ENCODE peak calls at places on chromosomes 11 and 22, in five cellular contexts. J is fibroblast of lung, E is adrenal gland, F is SK-N-SH, O is transverse colon. T is an unnamed sample. For H3K36me3 and H3K27me3, the result is how much of the 10 kb centered on the place peaks cover.

GRCh38 chr11:9678576-9678975 is 14.7 kb downstream of the SWAP70 start:
- DNase-seq in E (no peak), O (no peak), F (no peak), J (no peak), T (no peak)

GRCh38 chr22:42294034-42294985 is 23.9 kb upstream of the TCF20 start:
- DNase-seq in O (peak), E (peak), J (peak), F (no peak), T (no peak)

GRCh38 chr22:27213766-27214581 is 556.6 kb downstream of the MIAT start:
- DNase-seq in F (no peak), O (peak), J (peak), E (no peak), T (no peak)

GRCh38 chr11:108498046-108498815 is at the start of gene POGLUT3:
- DNase-seq in O (peak), E (peak), J (peak), F (peak), T (no peak)

GRCh38 chr22:26669060-26669481 is 11.7 kb downstream of the MIAT start:
- DNase-seq in J (no peak), F (peak), E (no peak), O (peak), T (peak)

GRCh38 chr11:72753341-72754148 is 1.3 kb upstream of the ARAP1 start:
- DNase-seq in E (no peak), F (no peak), J (no peak), O (no peak), T (no peak)

GRCh38 chr11:131880279-131880678 is 509.9 kb downstream of the NTM start:
- DNase-seq in E (no peak), F (no peak), O (no peak), J (no peak), T (no peak)

GRCh38 chr11:7143908-7144307 is 55.1 kb downstream of the RBMXL2 start:
- DNase-seq in E (no peak), F (no peak), O (no peak), J (no peak), T (no peak)

GRCh38 chr11:107018274-107018901 is at the start of gene GUCY1A2:
- DNase-seq in O (no peak), E (peak), J (peak), F (peak), T (no peak)

GRCh38 chr11:65559951-65560537 is 1.9 kb upstream of the LTBP3 start:
- DNase-seq in E (no peak), J (peak), O (peak), F (no peak), T (no peak)

GRCh38 chr11:126871792-126872191 is 128.8 kb downstream of the KIRREL3 start:
- DNase-seq in J (no peak), E (no peak), O (no peak), F (no peak), T (no peak)

GRCh38 chr11:25734592-25735211 is 597.2 kb upstream of the ANO3 start:
- DNase-seq in F (peak), O (no peak), J (peak), E (no peak), T (peak)

GRCh38 chr11:125429174-125429707 is 66.8 kb downstream of the FEZ1 start:
- DNase-seq in O (peak), F (peak), J (peak), E (peak), T (no peak)

GRCh38 chr11:110196241-110196754 is 100.1 kb downstream of the RDX start:
- DNase-seq in F (no peak), O (peak), E (no peak), J (peak), T (no peak)

GRCh38 chr11:100892886-100893285 is 205.8 kb downstream of the ARHGAP42 start:
- DNase-seq in J (no peak), O (no peak), E (no peak), F (no peak), T (no peak)

GRCh38 chr11:41281131-41281742 is 178.2 kb downstream of the LRRC4C start:
- DNase-seq in E (no peak), J (peak), F (no peak), O (no peak), T (no peak)

GRCh38 chr11:126589492-126589803 is 234.0 kb downstream of the ST3GAL4 start:
- DNase-seq in O (no peak), E (no peak), F (no peak), J (peak), T (no peak)

GRCh38 chr11:76148941-76149613 is 57.2 kb downstream of the WNT11 start:
- DNase-seq in J (no peak), F (no peak), O (peak), E (no peak), T (no peak)

GRCh38 chr11:111793863-111794262 is 27.7 kb upstream of the PPP2R1B start:
- DNase-seq in O (no peak), F (peak), J (peak), E (peak), T (no peak)

GRCh38 chr11:130409618-130410388 is 18.6 kb downstream of the ADAMTS8 start:
- DNase-seq in J (no peak), F (no peak), E (no peak), O (no peak), T (no peak)

GRCh38 chr11:111624602-111625001 is 22.4 kb downstream of the SIK2 start:
- DNase-seq in J (no peak), E (no peak), F (no peak), O (no peak), T (no peak)

GRCh38 chr11:32426819-32427615 is 8.3 kb downstream of the WT1 start:
- DNase-seq in O (no peak), E (no peak), J (no peak), F (peak), T (no peak)

GRCh38 chr11:134916421-134916820 is 504.4 kb upstream of the B3GAT1 start:
- DNase-seq in E (no peak), O (no peak), J (no peak), F (no peak), T (no peak)

GRCh38 chr22:25219948-25220442 is 556 bp downstream of the CRYBB2 start:
- DNase-seq in E (no peak), J (no peak), O (no peak), F (no peak), T (no peak)

GRCh38 chr11:1574256-1575242 is 2.5 kb upstream of the DUSP8 start:
- DNase-seq in F (peak), O (peak), J (peak), E (peak), T (no peak)

GRCh38 chr11:105297463-105297862 is 157.9 kb upstream of the CARD18 start:
- DNase-seq in F (no peak), E (no peak), J (peak), O (no peak), T (no peak)

GRCh38 chr11:76228122-76229000 is 22.1 kb upstream of the WNT11 start:
- DNase-seq in E (no peak), F (no peak), J (no peak), O (no peak), T (no peak)

GRCh38 chr11:724063-724732 is 18.2 kb downstream of the EPS8L2 start:
- DNase-seq in F (peak), J (no peak), O (no peak), E (no peak), T (no peak)

GRCh38 chr11:14067686-14068085 is 105.2 kb downstream of the SPON1 start:
- DNase-seq in E (no peak), F (no peak), O (no peak), J (no peak), T (no peak)

GRCh38 chr22:45233827-45234226 is 6.9 kb downstream of the KIAA0930 start:
- DNase-seq in E (no peak), J (no peak), F (no peak), O (no peak), T (no peak)

GRCh38 chr22:26891431-26891830 is 234.0 kb downstream of the MIAT start:
- DNase-seq in J (peak), F (no peak), O (no peak), E (no peak), T (no peak)

GRCh38 chr11:57487021-57487778 is 26.9 kb downstream of the RTN4RL2 start:
- DNase-seq in O (no peak), J (no peak), F (no peak), E (no peak), T (no peak)

GRCh38 chr11:22617868-22618267 is 7.8 kb downstream of the FANCF start:
- DNase-seq in O (no peak), J (no peak), F (no peak), E (no peak), T (no peak)

GRCh38 chr11:47611240-47611863 is 17.1 kb upstream of the C1QTNF4 start:
- DNase-seq in J (no peak), O (no peak), F (no peak), E (no peak), T (no peak)

GRCh38 chr11:76621866-76622265 is 48.7 kb downstream of the LRRC32 start:
- DNase-seq in O (no peak), F (no peak), E (no peak), J (peak), T (no peak)

GRCh38 chr11:62340269-62340901 is 3.1 kb downstream of the ASRGL1 start:
- DNase-seq in J (peak), E (peak), F (peak), O (peak), T (no peak)

GRCh38 chr22:44580176-44580575 is 82.1 kb upstream of the RTL6 start:
- DNase-seq in F (no peak), J (no peak), E (peak), O (no peak), T (no peak)

GRCh38 chr11:14578551-14578956 is 58.4 kb upstream of the PSMA1 start:
- DNase-seq in J (peak), E (no peak), F (peak), O (peak), T (no peak)

GRCh38 chr11:59263225-59263894 is 50.6 kb upstream of the MPEG1 start:
- DNase-seq in F (no peak), E (no peak), J (no peak), O (peak), T (peak)

GRCh38 chr11:128513915-128514681 is 73.3 kb downstream of the ETS1 start:
- DNase-seq in F (no peak), E (no peak), O (no peak), J (peak), T (no peak)
- H3K4me3 ChIP-seq in F (no peak), E (no peak), O (no peak), J (no peak), T (no peak)

DNA sequence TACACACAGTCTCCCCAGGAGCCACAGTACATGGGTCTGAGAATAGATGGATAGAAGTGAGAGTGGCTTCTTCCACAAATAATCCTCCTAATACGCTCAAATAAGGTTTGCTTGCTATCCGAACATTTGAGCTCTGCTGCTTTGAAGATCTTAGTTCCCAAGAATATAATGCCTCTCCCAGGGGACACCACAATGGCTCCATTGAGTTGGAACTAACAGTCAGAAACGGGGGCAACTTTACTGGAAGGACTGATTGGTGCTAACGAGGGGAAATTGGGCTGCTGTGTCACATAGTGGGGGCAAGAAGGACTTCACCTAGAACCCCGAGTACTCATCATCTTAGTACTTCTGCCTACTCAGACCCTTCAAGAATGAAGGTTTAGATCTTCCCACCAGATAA is 66.2 kb downstream of the IGLL5 start:
- DNase-seq in J (no peak), E (no peak), F (no peak), O (no peak), T (no peak)
- H3K36me3 ChIP-seq in J (under half), E (under half), F (under half), O (under half), T (under half)

GRCh38 chr22:37430941-37431340 is 3.7 kb upstream of the ELFN2 start:
- DNase-seq in E (no peak), O (no peak), J (no peak), F (no peak), T (no peak)

GRCh38 chr22:37432708-37433054 is 5.4 kb upstream of the ELFN2 start:
- DNase-seq in F (no peak), J (no peak), O (no peak), E (no peak), T (no peak)

GRCh38 chr22:37433786-37434185 is 6.5 kb upstream of the ELFN2 start:
- DNase-seq in J (peak), F (no peak), E (no peak), O (no peak), T (no peak)

GRCh38 chr22:37431366-37431765 is 4.1 kb upstream of the ELFN2 start:
- DNase-seq in E (no peak), O (no peak), F (no peak), J (peak), T (no peak)

GRCh38 chr22:37431811-37432707 is 4.8 kb upstream of the ELFN2 start:
- DNase-seq in J (peak), O (no peak), E (no peak), F (no peak), T (no peak)
- H3K27me3 ChIP-seq in J (under half), O (half or more), E (under half), F (under half), T (under half)

GRCh38 chr11:44781697-44782096 is 54.9 kb downstream of the TSPAN18 start:
- DNase-seq in F (peak), E (no peak), O (no peak), J (no peak), T (no peak)
- H3K4me3 ChIP-seq in F (no peak), E (no peak), O (no peak), J (no peak), T (no peak)

DNA sequence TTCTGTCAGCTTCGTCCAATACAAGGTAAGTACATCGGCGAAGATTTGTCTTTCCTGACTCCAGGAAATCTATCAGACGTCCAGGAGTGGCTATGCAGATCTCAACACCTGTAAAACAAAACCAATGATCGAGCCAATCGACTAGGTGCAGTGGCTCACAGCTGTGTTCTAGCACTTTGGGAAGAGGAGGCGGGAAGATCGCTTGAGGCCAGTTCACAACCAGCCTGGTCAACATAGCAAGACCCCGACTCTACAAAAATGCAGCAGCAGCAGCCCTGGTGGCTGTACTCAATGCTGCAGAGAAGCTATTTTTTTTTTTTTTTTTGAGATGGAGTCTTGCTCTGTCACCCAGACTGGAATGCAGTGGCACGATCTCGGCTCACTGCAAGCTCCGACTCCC is 11.2 kb downstream of the DDX17 start:
- DNase-seq in F (no peak), J (no peak), O (no peak), E (no peak), T (no peak)
- H3K36me3 ChIP-seq in F (half or more), J (under half), O (under half), E (under half), T (under half)

GRCh38 chr11:71098776-71099175 is 153.6 kb downstream of the SHANK2 start:
- DNase-seq in J (no peak), E (no peak), O (no peak), F (no peak), T (no peak)
- H3K27me3 ChIP-seq in J (under half), E (under half), O (under half), F (under half), T (under half)

GRCh38 chr11:4211991-4212390 is 117.4 kb downstream of the RRM1 start:
- DNase-seq in E (no peak), J (no peak), O (no peak), F (peak), T (no peak)
- H3K4me3 ChIP-seq in E (no peak), J (no peak), O (no peak), F (no peak), T (no peak)

DNA sequence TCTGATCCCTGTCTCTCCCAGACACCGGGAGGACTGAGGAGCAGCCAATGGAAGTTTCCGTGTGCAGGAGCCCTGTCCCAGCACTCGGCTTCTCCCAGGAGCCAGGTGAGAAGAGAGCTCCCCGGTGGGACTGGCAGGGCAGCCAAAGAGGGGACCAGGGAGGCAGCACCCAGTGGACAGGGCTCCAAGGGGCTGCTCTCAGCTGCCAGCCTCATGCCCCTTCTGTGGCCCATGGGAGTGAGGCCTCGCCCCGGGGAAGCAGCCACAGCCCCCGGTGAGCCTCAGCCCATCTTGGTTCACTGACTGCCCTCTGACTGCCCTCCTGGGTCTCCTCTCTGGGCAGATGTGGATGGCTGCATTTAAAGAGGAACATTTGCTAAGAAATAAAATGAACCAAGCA is 6.8 kb downstream of the SCO2 start:
- DNase-seq in E (no peak), J (no peak), F (peak), O (no peak), T (no peak)
- H3K36me3 ChIP-seq in E (under half), J (under half), F (under half), O (under half), T (under half)

GRCh38 chr11:64008283-64008931 is 22.2 kb downstream of the OTUB1 start:
- DNase-seq in F (no peak), E (no peak), O (no peak), J (no peak), T (no peak)
- H3K27me3 ChIP-seq in F (under half), E (under half), O (under half), J (under half), T (under half)

T was measured in iPS DF 6.9.